ENCODE peak calls at places on chromosomes 13 and 19, in six cellular contexts. One of them, this sample, is unnamed.

GRCh38 chr19:49807174-49807830 is 5.8 kb downstream of the FUZ start:
- DNase-seq in K562: no peak
- DNase-seq in IMR-90: no peak
- DNase-seq in A549: no peak
- DNase-seq in lower leg skin: no peak
- DNase-seq in uterus: no peak
- DNase-seq in this sample: peak

GRCh38 chr19:29176981-29177754 is 35.8 kb downstream of the UQCRFS1 start:
- DNase-seq in K562: no peak
- DNase-seq in IMR-90: no peak
- DNase-seq in A549: no peak
- DNase-seq in lower leg skin: no peak
- DNase-seq in uterus: no peak
- DNase-seq in this sample: no peak

GRCh38 chr19:47058621-47059020 is 10.2 kb upstream of the TMEM160 start:
- DNase-seq in K562: no peak
- DNase-seq in IMR-90: no peak
- DNase-seq in A549: no peak
- DNase-seq in lower leg skin: no peak
- DNase-seq in uterus: no peak
- DNase-seq in this sample: no peak

GRCh38 chr19:4709440-4710280 is 14.0 kb downstream of the DPP9 start:
- DNase-seq in K562: no peak
- DNase-seq in IMR-90: no peak
- DNase-seq in A549: no peak
- DNase-seq in lower leg skin: no peak
- DNase-seq in uterus: no peak
- DNase-seq in this sample: no peak

GRCh38 chr13:72960114-72960513 is 98.7 kb upstream of the KLF5 start:
- DNase-seq in K562: no peak
- DNase-seq in IMR-90: no peak
- DNase-seq in A549: no peak
- DNase-seq in lower leg skin: no peak
- DNase-seq in uterus: no peak
- DNase-seq in this sample: no peak

GRCh38 chr19:47719047-47719885 is 6.0 kb downstream of the EHD2 start:
- DNase-seq in K562: no peak
- DNase-seq in IMR-90: peak
- DNase-seq in A549: peak
- DNase-seq in lower leg skin: peak
- DNase-seq in uterus: peak
- DNase-seq in this sample: peak

GRCh38 chr13:30898070-30898469 is 8.0 kb upstream of the MEDAG start:
- DNase-seq in K562: no peak
- DNase-seq in IMR-90: no peak
- DNase-seq in A549: no peak
- DNase-seq in lower leg skin: no peak
- DNase-seq in uterus: no peak
- DNase-seq in this sample: no peak

GRCh38 chr19:56105090-56105701 is 15.9 kb downstream of the ZNF787 start:
- DNase-seq in K562: no peak
- DNase-seq in IMR-90: peak
- DNase-seq in A549: peak
- DNase-seq in lower leg skin: peak
- DNase-seq in uterus: peak
- DNase-seq in this sample: no peak

GRCh38 chr19:49328741-49329140 is 3.8 kb upstream of the SLC6A16 start:
- DNase-seq in K562: no peak
- DNase-seq in IMR-90: no peak
- DNase-seq in A549: no peak
- DNase-seq in lower leg skin: peak
- DNase-seq in uterus: no peak
- DNase-seq in this sample: no peak

GRCh38 chr19:55549500-55550320 is 4.4 kb upstream of the SBK3 start:
- DNase-seq in K562: no peak
- DNase-seq in IMR-90: peak
- DNase-seq in A549: peak
- DNase-seq in lower leg skin: no peak
- DNase-seq in uterus: no peak
- DNase-seq in this sample: no peak

GRCh38 chr19:19385131-19385899 is 20.2 kb upstream of the GATAD2A start:
- DNase-seq in K562: peak
- DNase-seq in IMR-90: peak
- DNase-seq in A549: peak
- DNase-seq in lower leg skin: peak
- DNase-seq in uterus: peak
- DNase-seq in this sample: peak
- TF ChIP-seq POLR2A in K562: peak
- TF ChIP-seq POLR2A in IMR-90: peak
- TF ChIP-seq POLR2A in A549: peak
- TF ChIP-seq POLR2A in lower leg skin: no peak
- TF ChIP-seq POLR2A in uterus: peak
- TF ChIP-seq POLR2A in this sample: peak

GRCh38 chr13:49110122-49110831 is 109.9 kb upstream of the MLNR start:
- DNase-seq in K562: peak
- DNase-seq in IMR-90: peak
- DNase-seq in A549: peak
- DNase-seq in lower leg skin: peak
- DNase-seq in uterus: peak
- DNase-seq in this sample: peak
- TF ChIP-seq POLR2A in K562: peak
- TF ChIP-seq POLR2A in IMR-90: no peak
- TF ChIP-seq POLR2A in A549: no peak
- TF ChIP-seq POLR2A in lower leg skin: no peak
- TF ChIP-seq POLR2A in uterus: no peak
- TF ChIP-seq POLR2A in this sample: peak

GRCh38 chr13:52160053-52160452 is 656 bp upstream of the NEK3 start:
- DNase-seq in K562: no peak
- DNase-seq in IMR-90: no peak
- DNase-seq in A549: no peak
- DNase-seq in lower leg skin: no peak
- DNase-seq in uterus: no peak
- DNase-seq in this sample: no peak

GRCh38 chr13:52156724-52157251 is 2.6 kb downstream of the NEK3 start:
- DNase-seq in K562: no peak
- DNase-seq in IMR-90: peak
- DNase-seq in A549: no peak
- DNase-seq in lower leg skin: no peak
- DNase-seq in uterus: no peak
- DNase-seq in this sample: no peak

GRCh38 chr13:52161193-52161646 is 1.8 kb upstream of the NEK3 start:
- DNase-seq in K562: no peak
- DNase-seq in IMR-90: no peak
- DNase-seq in A549: no peak
- DNase-seq in lower leg skin: no peak
- DNase-seq in uterus: no peak
- DNase-seq in this sample: no peak

GRCh38 chr13:52158629-52159158 is 703 bp downstream of the NEK3 start:
- DNase-seq in K562: peak
- DNase-seq in IMR-90: peak
- DNase-seq in A549: no peak
- DNase-seq in lower leg skin: peak
- DNase-seq in uterus: peak
- DNase-seq in this sample: peak

GRCh38 chr13:52159159-52159982 is at the start of gene NEK3:
- DNase-seq in K562: peak
- DNase-seq in IMR-90: peak
- DNase-seq in A549: peak
- DNase-seq in lower leg skin: peak
- DNase-seq in uterus: peak
- DNase-seq in this sample: peak
- TF ChIP-seq POLR2A in K562: peak
- TF ChIP-seq POLR2A in IMR-90: no peak
- TF ChIP-seq POLR2A in A549: peak
- TF ChIP-seq POLR2A in lower leg skin: no peak
- TF ChIP-seq POLR2A in uterus: no peak
- TF ChIP-seq POLR2A in this sample: peak

DNA sequence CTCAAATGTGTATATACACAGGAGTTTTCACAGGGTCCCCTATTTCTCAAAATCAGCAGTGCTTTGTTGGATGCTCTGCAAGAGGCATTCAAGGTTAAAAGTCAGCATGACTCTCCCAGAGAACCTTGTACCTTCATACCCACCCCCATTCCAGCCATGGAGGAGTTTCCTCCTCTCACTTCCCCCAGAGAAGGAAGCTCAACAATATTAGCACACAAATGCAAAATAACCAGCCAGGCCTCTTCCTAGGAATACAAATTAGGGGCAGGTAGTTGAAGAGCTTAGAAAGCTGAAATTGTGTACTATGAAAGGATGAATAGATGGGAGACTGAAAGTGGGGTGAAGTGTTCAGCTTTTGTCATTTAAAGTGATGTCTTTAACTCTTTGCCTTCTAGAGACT is 43.8 kb downstream of the SPRY2 start:
- DNase-seq in K562: no peak
- DNase-seq in IMR-90: no peak
- DNase-seq in A549: no peak
- DNase-seq in lower leg skin: no peak
- DNase-seq in uterus: no peak
- DNase-seq in this sample: peak
- TF ChIP-seq POLR2A in K562: no peak
- TF ChIP-seq POLR2A in IMR-90: no peak
- TF ChIP-seq POLR2A in A549: no peak
- TF ChIP-seq POLR2A in lower leg skin: no peak
- TF ChIP-seq POLR2A in uterus: no peak
- TF ChIP-seq POLR2A in this sample: no peak

DNA sequence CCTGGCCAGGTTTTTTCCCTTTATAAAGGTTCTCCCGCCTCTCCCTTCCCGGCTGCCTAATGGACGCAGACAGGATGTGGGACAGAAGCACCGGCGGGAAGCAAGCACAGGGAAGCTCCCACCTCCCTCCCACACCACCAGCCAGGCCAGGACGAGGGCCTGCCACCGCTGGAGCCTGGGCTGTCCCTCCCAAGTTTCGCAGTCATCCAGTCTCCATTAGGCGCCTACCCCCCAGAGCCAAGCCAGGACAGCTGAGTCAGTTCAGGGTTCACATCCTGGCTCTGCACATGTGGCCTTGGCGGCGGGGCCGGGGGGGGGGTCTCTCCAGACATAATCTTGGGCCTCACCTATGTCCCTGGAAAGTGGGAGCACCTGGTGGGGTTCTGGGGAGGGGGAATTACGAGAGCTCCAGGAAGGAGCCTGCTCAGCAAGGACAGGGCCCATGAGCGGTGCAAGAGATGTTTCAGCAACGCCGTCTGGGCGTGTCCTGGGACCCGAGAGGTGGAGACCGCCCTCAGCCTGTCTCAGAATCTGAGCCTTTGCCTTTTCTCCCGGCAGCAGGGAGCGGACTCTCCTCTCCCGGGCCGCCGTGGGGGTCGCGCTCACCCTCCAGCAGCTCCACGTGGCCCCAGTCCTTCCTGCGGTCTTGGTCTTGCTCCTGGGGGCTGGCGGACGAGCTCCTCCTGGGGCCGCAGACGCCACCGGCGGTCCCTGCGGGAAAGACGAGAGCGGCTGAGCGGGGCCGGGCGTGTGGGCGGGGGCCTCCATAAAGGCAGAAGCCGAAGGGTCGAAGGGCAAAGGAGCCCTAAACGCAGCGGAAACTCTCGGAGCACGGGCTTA is 889 bp downstream of the POLRMT start:
- DNase-seq in K562: peak
- DNase-seq in IMR-90: peak
- DNase-seq in A549: peak
- DNase-seq in lower leg skin: no peak
- DNase-seq in uterus: no peak
- DNase-seq in this sample: peak
- TF ChIP-seq POLR2A in K562: peak
- TF ChIP-seq POLR2A in IMR-90: no peak
- TF ChIP-seq POLR2A in A549: peak
- TF ChIP-seq POLR2A in lower leg skin: no peak
- TF ChIP-seq POLR2A in uterus: no peak
- TF ChIP-seq POLR2A in this sample: no peak

This sample was measured in NB4.